ENCODE peak calls at places on chromosomes 3 and 15, in seven cellular contexts. J, Q, M, A, S, D and E are unnamed samples.

GRCh38 chr3:12198301-12198700 is 39.6 kb upstream of the TIMP4 start:
- DNase-seq in J (peak; percentile 30), Q (no peak), M (no peak), A (peak; percentile 82), S (no peak), D (no peak), E (no peak)

GRCh38 chr15:52682776-52683175 is 3.6 kb upstream of the ATOSA start:
- DNase-seq in J (no peak), Q (no peak), M (no peak), A (no peak), S (no peak), D (no peak), E (no peak)

GRCh38 chr15:57198654-57199241 is 177.6 kb upstream of the CGNL1 start:
- DNase-seq in J (no peak), Q (no peak), M (no peak), A (no peak), S (no peak), D (no peak), E (no peak)

GRCh38 chr3:99909714-99910508 is 92.2 kb downstream of the CMSS1 start:
- DNase-seq in J (peak; percentile 71), Q (no peak), M (no peak), A (peak; percentile 74), S (no peak), D (no peak), E (no peak)

GRCh38 chr15:57060799-57061198 is 142.4 kb downstream of the TCF12 start:
- DNase-seq in J (peak; percentile 31), Q (no peak), M (no peak), A (peak; percentile 89), S (no peak), D (no peak), E (no peak)

GRCh38 chr3:78847203-78847602 is 920.6 kb downstream of the ROBO1 start:
- DNase-seq in J (no peak), Q (no peak), M (no peak), A (no peak), S (no peak), D (no peak), E (no peak)

GRCh38 chr3:39870706-39871105 is 61.3 kb downstream of the MYRIP start:
- DNase-seq in J (no peak), Q (no peak), M (no peak), A (no peak), S (no peak), D (no peak), E (no peak)

GRCh38 chr15:40330368-40330836 is 6.9 kb downstream of the INAFM2 start:
- DNase-seq in J (no peak), Q (no peak), M (no peak), A (peak; percentile 66), S (peak; percentile 54), D (peak; percentile 84), E (peak; percentile 47)

GRCh38 chr3:22939349-22939748 is 263.8 kb upstream of the UBE2E2 start:
- DNase-seq in J (no peak), Q (no peak), M (no peak), A (peak; percentile 2), S (no peak), D (no peak), E (no peak)

GRCh38 chr3:11244131-11244677 is 28.0 kb upstream of the ATG7 start:
- DNase-seq in J (peak; percentile 26), Q (no peak), M (no peak), A (peak; percentile 47), S (no peak), D (no peak), E (no peak)

GRCh38 chr3:49305608-49306007 is 28.6 kb upstream of the C3orf62 start:
- DNase-seq in J (no peak), Q (no peak), M (no peak), A (no peak), S (no peak), D (no peak), E (no peak)

GRCh38 chr15:88543065-88543776 is 3.3 kb downstream of the DET1 start:
- DNase-seq in J (no peak), Q (no peak), M (no peak), A (peak; percentile 37), S (no peak), D (no peak), E (no peak)

GRCh38 chr15:88542342-88542733 is 4.1 kb downstream of the DET1 start:
- DNase-seq in J (no peak), Q (no peak), M (no peak), A (no peak), S (peak; percentile 82), D (peak; percentile 62), E (no peak)

GRCh38 chr15:88541709-88542341 is 4.7 kb downstream of the DET1 start:
- DNase-seq in J (no peak), Q (no peak), M (no peak), A (no peak), S (peak; percentile 32), D (no peak), E (no peak)

DNA sequence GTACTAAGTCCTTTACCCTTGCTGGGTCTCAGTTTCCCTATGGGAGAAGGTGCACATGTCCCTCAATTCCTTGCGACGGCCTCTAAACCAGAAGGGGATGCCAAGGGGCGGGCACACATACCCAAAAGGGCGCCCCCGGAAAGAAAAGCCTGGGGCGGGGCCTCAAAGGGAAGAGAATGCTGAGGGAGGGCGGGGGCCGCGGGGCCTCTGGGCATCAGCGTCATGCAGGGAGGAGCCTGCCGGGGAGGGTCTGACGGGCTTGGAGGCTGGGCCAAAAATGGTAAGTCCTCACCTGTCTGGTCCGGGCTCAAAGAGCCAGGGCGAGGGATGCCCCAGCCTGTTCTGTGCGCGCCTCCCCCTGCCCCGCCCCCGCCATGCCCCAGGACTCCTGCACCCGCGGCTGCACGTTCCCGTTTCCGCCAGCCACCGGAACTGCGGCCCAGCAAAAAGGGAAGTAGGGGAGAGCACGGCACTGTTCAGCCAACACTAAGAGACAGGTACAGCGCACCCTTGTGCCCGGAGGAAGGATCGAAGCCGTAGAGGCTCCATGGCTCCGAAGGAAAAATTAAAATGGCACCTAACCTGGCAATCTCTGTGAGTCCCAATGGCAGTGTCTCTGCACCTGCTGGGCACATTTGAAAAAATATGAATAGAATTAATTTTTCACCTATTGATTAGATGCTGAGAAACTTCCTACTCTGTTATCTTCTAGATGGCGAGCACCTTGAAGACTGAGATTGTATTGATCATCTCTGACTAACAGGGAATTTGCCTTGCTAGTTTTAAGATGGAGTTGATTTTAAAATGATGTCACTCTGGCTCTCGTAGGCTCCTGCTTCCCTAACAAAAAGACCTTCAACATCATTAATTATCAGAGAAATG is at the start of gene DET1:
- DNase-seq in J (peak; percentile 99), Q (peak; percentile 94), M (peak; percentile 97), A (peak; percentile 94), S (peak; percentile 92), D (peak; percentile 97), E (peak; percentile 97)
- TF ChIP-seq POLR2A in J (peak; percentile 47), Q (no peak), M (no peak), A (no peak), S (no peak), D (peak; percentile 27), E (no peak)

DNA sequence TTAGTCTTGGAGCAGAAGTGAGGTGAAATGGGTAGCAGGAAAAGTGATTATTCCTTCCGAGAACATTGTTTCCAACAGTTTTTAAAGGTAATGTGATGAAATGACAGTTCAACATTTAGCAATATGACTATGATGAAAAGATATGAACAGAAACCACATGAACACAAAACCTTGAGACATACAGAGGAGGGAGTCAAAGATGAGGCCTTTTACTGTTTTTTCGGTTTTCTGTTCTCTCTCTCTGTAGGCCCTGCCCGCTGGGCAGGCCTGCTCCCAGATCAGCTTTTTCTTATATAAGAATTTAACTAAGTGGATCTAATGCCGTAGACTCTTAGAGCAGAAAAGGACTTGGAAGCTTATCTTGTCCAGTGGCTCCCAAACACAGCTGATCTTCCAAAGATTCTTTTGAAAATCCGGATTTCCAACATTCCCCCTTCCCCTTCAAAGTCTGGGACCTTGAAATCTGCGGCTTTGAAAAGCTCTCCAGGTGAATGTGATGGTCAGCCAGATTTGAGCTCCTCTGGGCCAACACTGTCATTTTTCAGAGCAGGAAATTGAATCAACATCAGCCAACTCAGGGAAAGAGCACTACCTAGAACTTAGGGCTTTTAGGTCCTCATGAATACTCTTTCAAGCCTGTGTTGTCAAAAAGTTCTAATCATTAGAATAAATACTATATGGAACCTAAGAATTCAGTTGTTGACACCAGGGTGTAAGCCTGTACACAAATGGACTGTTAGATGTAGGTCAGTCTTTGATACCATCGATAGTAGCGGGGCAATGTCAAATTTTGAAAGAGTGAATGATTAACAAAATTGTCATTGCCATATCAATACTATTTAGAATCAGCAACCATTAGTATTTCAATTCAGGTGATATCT is 372.7 kb downstream of the SHQ1 start:
- DNase-seq in J (no peak), Q (no peak), M (no peak), A (no peak), S (no peak), D (no peak), E (no peak)
- TF ChIP-seq CTCF in J (no peak), Q (no peak), M (no peak), A (no peak), S (no peak), D (no peak), E (no peak)

GRCh38 chr3:53217175-53217574 is 38.6 kb downstream of the TKT start:
- DNase-seq in J (no peak), Q (no peak), M (no peak), A (no peak), S (no peak), D (peak; percentile 10), E (no peak)
- TF ChIP-seq POLR2A in J (no peak), Q (no peak), M (no peak), A (no peak), S (no peak), D (no peak), E (no peak)

GRCh38 chr3:180116658-180117057 is 79.9 kb upstream of the PEX5L start:
- DNase-seq in J (no peak), Q (no peak), M (no peak), A (no peak), S (no peak), D (no peak), E (no peak)

GRCh38 chr3:180119567-180119966 is 82.8 kb upstream of the PEX5L start:
- DNase-seq in J (no peak), Q (no peak), M (no peak), A (no peak), S (no peak), D (no peak), E (no peak)

GRCh38 chr3:180116203-180116602 is 79.5 kb upstream of the PEX5L start:
- DNase-seq in J (no peak), Q (no peak), M (no peak), A (no peak), S (no peak), D (no peak), E (no peak)

GRCh38 chr3:180117381-180118163 is 80.8 kb upstream of the PEX5L start:
- DNase-seq in J (no peak), Q (no peak), M (no peak), A (no peak), S (no peak), D (no peak), E (no peak)
- TF ChIP-seq CTCF in J (no peak), Q (no peak), M (no peak), A (no peak), S (no peak), D (no peak), E (no peak)

DNA sequence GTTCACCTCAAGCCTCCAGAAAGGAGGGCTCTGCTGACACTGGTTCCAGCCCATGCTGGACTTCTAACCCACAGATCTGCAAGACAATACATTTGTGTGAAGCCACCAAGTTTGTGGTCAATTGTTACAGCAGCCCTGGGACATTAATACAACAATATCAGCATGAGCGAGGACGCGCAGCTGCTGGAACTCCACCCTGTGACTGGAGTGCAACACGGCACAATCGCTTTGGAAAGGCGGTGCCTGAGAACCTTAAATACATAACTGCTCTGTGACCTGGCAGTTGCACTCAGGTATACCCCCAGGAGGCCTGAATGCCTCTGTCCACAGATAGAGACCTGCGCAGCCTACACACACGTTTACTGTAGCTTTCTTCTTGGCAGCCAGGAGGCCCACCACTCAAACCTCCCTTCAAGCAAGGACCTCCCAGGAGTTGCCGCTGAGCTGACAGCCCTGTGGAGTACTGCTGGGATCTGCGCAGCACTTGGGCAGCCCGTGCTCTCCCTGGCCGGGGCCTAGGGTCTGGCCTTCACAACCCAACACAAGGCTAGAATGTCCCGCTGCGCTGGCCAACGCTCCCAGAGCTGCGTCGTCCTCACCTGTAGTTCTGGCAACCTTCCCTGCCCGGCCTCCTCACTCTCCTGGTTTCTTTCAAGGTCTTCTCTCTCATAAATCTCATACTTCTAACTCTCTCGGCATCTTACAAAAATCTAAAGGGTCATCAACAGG is 8.3 kb downstream of the MRPS25 start:
- DNase-seq in J (no peak), Q (no peak), M (no peak), A (no peak), S (no peak), D (no peak), E (no peak)
- TF ChIP-seq POLR2A in J (no peak), Q (no peak), M (no peak), A (no peak), S (no peak), D (no peak), E (no peak)